ENCODE peak calls at places on chromosomes 3 and 15, in nine cellular contexts. One of them, this sample, is unnamed.

GRCh38 chr15:67361100-67361499 is 106.5 kb downstream of the IQCH start:
- DNase-seq in CD8-positive, alpha-beta T cell: no peak
- DNase-seq in A549: no peak
- DNase-seq in upper lobe of right lung: no peak
- DNase-seq in body of pancreas: no peak
- DNase-seq in psoas muscle: no peak
- DNase-seq in OCI-LY7: no peak
- DNase-seq in sigmoid colon: no peak
- DNase-seq in Peyer's patch: no peak
- DNase-seq in this sample: no peak

GRCh38 chr3:179956416-179956830 is 80.3 kb downstream of the PEX5L start:
- DNase-seq in CD8-positive, alpha-beta T cell: no peak
- DNase-seq in A549: no peak
- DNase-seq in upper lobe of right lung: no peak
- DNase-seq in body of pancreas: no peak
- DNase-seq in psoas muscle: no peak
- DNase-seq in OCI-LY7: peak; percentile 90
- DNase-seq in sigmoid colon: no peak
- DNase-seq in Peyer's patch: no peak
- DNase-seq in this sample: no peak

GRCh38 chr3:18797378-18797777 is 350.9 kb upstream of the KCNH8 start:
- DNase-seq in CD8-positive, alpha-beta T cell: no peak
- DNase-seq in A549: no peak
- DNase-seq in upper lobe of right lung: no peak
- DNase-seq in body of pancreas: no peak
- DNase-seq in psoas muscle: no peak
- DNase-seq in OCI-LY7: no peak
- DNase-seq in sigmoid colon: no peak
- DNase-seq in Peyer's patch: no peak
- DNase-seq in this sample: no peak

GRCh38 chr3:183253961-183254815 is 1.1 kb downstream of the B3GNT5 start:
- DNase-seq in CD8-positive, alpha-beta T cell: no peak
- DNase-seq in A549: peak; percentile 37
- DNase-seq in upper lobe of right lung: peak; percentile 83
- DNase-seq in body of pancreas: peak; percentile 47
- DNase-seq in psoas muscle: peak; percentile 53
- DNase-seq in OCI-LY7: no peak
- DNase-seq in sigmoid colon: peak; percentile 65
- DNase-seq in Peyer's patch: no peak
- DNase-seq in this sample: no peak

GRCh38 chr3:112582242-112582874 is 20.5 kb downstream of the SLC35A5 start:
- DNase-seq in CD8-positive, alpha-beta T cell: peak; percentile 23
- DNase-seq in A549: peak; percentile 77
- DNase-seq in upper lobe of right lung: no peak
- DNase-seq in body of pancreas: no peak
- DNase-seq in psoas muscle: no peak
- DNase-seq in OCI-LY7: peak; percentile 36
- DNase-seq in sigmoid colon: no peak
- DNase-seq in Peyer's patch: no peak
- DNase-seq in this sample: no peak

GRCh38 chr3:194880940-194881925 is 195.6 kb downstream of the FAM43A start:
- DNase-seq in CD8-positive, alpha-beta T cell: no peak
- DNase-seq in A549: no peak
- DNase-seq in upper lobe of right lung: no peak
- DNase-seq in body of pancreas: no peak
- DNase-seq in psoas muscle: no peak
- DNase-seq in OCI-LY7: no peak
- DNase-seq in sigmoid colon: no peak
- DNase-seq in Peyer's patch: no peak
- DNase-seq in this sample: no peak

GRCh38 chr3:29486087-29486486 is 205.2 kb downstream of the RBMS3 start:
- DNase-seq in CD8-positive, alpha-beta T cell: no peak
- DNase-seq in A549: peak; percentile 87
- DNase-seq in upper lobe of right lung: no peak
- DNase-seq in body of pancreas: no peak
- DNase-seq in psoas muscle: no peak
- DNase-seq in OCI-LY7: no peak
- DNase-seq in sigmoid colon: no peak
- DNase-seq in Peyer's patch: no peak
- DNase-seq in this sample: no peak

GRCh38 chr15:80167936-80168335 is 15.1 kb downstream of the FAH start:
- DNase-seq in CD8-positive, alpha-beta T cell: no peak
- DNase-seq in A549: no peak
- DNase-seq in upper lobe of right lung: no peak
- DNase-seq in body of pancreas: no peak
- DNase-seq in psoas muscle: no peak
- DNase-seq in OCI-LY7: no peak
- DNase-seq in sigmoid colon: peak; percentile 26
- DNase-seq in Peyer's patch: no peak
- DNase-seq in this sample: no peak

GRCh38 chr3:158845748-158846350 is 44.0 kb downstream of the MFSD1 start:
- DNase-seq in CD8-positive, alpha-beta T cell: peak; percentile 28
- DNase-seq in A549: peak; percentile 49
- DNase-seq in upper lobe of right lung: no peak
- DNase-seq in body of pancreas: peak; percentile 27
- DNase-seq in psoas muscle: no peak
- DNase-seq in OCI-LY7: peak; percentile 61
- DNase-seq in sigmoid colon: no peak
- DNase-seq in Peyer's patch: no peak
- DNase-seq in this sample: no peak

GRCh38 chr15:90451215-90451850 is 63.3 kb downstream of the IQGAP1 start:
- DNase-seq in CD8-positive, alpha-beta T cell: no peak
- DNase-seq in A549: peak; percentile 9
- DNase-seq in upper lobe of right lung: no peak
- DNase-seq in body of pancreas: no peak
- DNase-seq in psoas muscle: no peak
- DNase-seq in OCI-LY7: no peak
- DNase-seq in sigmoid colon: no peak
- DNase-seq in Peyer's patch: no peak
- DNase-seq in this sample: no peak

GRCh38 chr3:125967156-125967555 is 1.8 kb upstream of the ROPN1B start:
- DNase-seq in CD8-positive, alpha-beta T cell: no peak
- DNase-seq in A549: no peak
- DNase-seq in upper lobe of right lung: no peak
- DNase-seq in body of pancreas: no peak
- DNase-seq in psoas muscle: no peak
- DNase-seq in OCI-LY7: no peak
- DNase-seq in sigmoid colon: no peak
- DNase-seq in Peyer's patch: no peak
- DNase-seq in this sample: no peak

GRCh38 chr3:113436794-113437193 is 4.5 kb downstream of the CFAP44 start:
- DNase-seq in CD8-positive, alpha-beta T cell: no peak
- DNase-seq in A549: no peak
- DNase-seq in upper lobe of right lung: no peak
- DNase-seq in body of pancreas: no peak
- DNase-seq in psoas muscle: no peak
- DNase-seq in OCI-LY7: no peak
- DNase-seq in sigmoid colon: no peak
- DNase-seq in Peyer's patch: no peak
- DNase-seq in this sample: no peak

GRCh38 chr3:25410703-25411102 is 17.4 kb upstream of the RARB start:
- DNase-seq in CD8-positive, alpha-beta T cell: no peak
- DNase-seq in A549: no peak
- DNase-seq in upper lobe of right lung: no peak
- DNase-seq in body of pancreas: no peak
- DNase-seq in psoas muscle: no peak
- DNase-seq in OCI-LY7: no peak
- DNase-seq in sigmoid colon: no peak
- DNase-seq in Peyer's patch: no peak
- DNase-seq in this sample: no peak

GRCh38 chr15:71282086-71282485 is 166.8 kb downstream of the THSD4 start:
- DNase-seq in CD8-positive, alpha-beta T cell: no peak
- DNase-seq in A549: no peak
- DNase-seq in upper lobe of right lung: no peak
- DNase-seq in body of pancreas: no peak
- DNase-seq in psoas muscle: no peak
- DNase-seq in OCI-LY7: no peak
- DNase-seq in sigmoid colon: no peak
- DNase-seq in Peyer's patch: no peak
- DNase-seq in this sample: no peak

GRCh38 chr3:37520802-37521350 is 340.8 kb upstream of the CTDSPL start:
- DNase-seq in CD8-positive, alpha-beta T cell: no peak
- DNase-seq in A549: no peak
- DNase-seq in upper lobe of right lung: no peak
- DNase-seq in body of pancreas: no peak
- DNase-seq in psoas muscle: no peak
- DNase-seq in OCI-LY7: no peak
- DNase-seq in sigmoid colon: no peak
- DNase-seq in Peyer's patch: no peak
- DNase-seq in this sample: no peak

DNA sequence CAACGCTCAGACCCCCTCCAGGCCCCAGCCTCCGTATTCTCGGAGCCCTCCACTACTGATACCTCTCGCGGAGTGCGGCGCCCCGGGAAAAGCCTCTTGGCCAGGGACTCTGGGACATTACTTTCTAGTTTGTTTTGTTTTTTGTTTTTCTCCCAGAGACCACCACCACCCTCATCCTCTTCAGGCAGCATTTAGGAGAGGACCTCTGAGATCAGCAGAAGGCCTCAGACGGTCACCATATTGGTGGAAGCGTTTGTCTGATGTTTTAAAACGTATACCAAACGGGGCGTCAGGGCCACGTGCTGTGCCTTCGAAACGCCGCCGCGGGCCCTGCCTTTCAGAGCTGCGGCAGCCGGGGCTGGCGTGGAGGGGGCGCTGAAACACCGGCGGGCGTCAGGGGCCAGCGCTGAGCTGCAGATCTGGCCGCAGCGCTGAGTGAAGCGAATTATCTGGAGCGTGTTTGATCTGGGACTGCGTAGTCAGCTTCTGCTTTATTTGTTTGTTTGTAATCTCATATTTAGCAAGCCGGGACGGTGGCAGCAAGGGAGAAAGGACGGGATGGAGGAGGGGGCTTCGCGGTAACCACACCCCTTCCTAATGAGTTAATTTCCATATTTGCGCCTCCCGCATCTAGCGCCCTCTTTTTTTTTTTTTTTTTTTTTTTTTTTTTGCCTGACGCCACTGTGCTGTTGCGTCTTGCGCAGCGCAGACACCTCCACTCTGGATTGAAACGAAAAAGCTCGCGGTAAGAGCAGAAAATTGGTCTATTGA is 14.8 kb downstream of the SOX2 start:
- DNase-seq in CD8-positive, alpha-beta T cell: no peak
- DNase-seq in A549: peak; percentile 47
- DNase-seq in upper lobe of right lung: no peak
- DNase-seq in body of pancreas: no peak
- DNase-seq in psoas muscle: no peak
- DNase-seq in OCI-LY7: no peak
- DNase-seq in sigmoid colon: no peak
- DNase-seq in Peyer's patch: no peak
- DNase-seq in this sample: no peak
- TF ChIP-seq CTCF in CD8-positive, alpha-beta T cell: no peak
- TF ChIP-seq CTCF in A549: no peak
- TF ChIP-seq CTCF in upper lobe of right lung: no peak
- TF ChIP-seq CTCF in body of pancreas: no peak
- TF ChIP-seq CTCF in psoas muscle: no peak
- TF ChIP-seq CTCF in OCI-LY7: no peak
- TF ChIP-seq CTCF in sigmoid colon: no peak
- TF ChIP-seq CTCF in Peyer's patch: no peak
- TF ChIP-seq CTCF in this sample: no peak

GRCh38 chr3:44596631-44597030 is 11.9 kb downstream of the ZNF660 start:
- DNase-seq in CD8-positive, alpha-beta T cell: no peak
- DNase-seq in A549: no peak
- DNase-seq in upper lobe of right lung: no peak
- DNase-seq in body of pancreas: no peak
- DNase-seq in psoas muscle: no peak
- DNase-seq in OCI-LY7: no peak
- DNase-seq in sigmoid colon: no peak
- DNase-seq in Peyer's patch: no peak
- DNase-seq in this sample: no peak
- H3K9me3 ChIP-seq in CD8-positive, alpha-beta T cell: peaks cover 7% of the 10 kb centered on the region
- H3K9me3 ChIP-seq in A549: peaks cover 8% of the 10 kb centered on the region
- H3K9me3 ChIP-seq in upper lobe of right lung: peaks cover 20% of the 10 kb centered on the region
- H3K9me3 ChIP-seq in body of pancreas: no peaks in the 10 kb centered on the region
- H3K9me3 ChIP-seq in psoas muscle: peaks cover 38% of the 10 kb centered on the region
- H3K9me3 ChIP-seq in OCI-LY7: no peaks in the 10 kb centered on the region
- H3K9me3 ChIP-seq in sigmoid colon: no peaks in the 10 kb centered on the region
- H3K9me3 ChIP-seq in Peyer's patch: no peaks in the 10 kb centered on the region
- H3K9me3 ChIP-seq in this sample: peaks cover 62% of the 10 kb centered on the region

GRCh38 chr15:63506537-63507035 is 2.2 kb downstream of the USP3 start:
- DNase-seq in CD8-positive, alpha-beta T cell: peak; percentile 26
- DNase-seq in A549: peak; percentile 70
- DNase-seq in upper lobe of right lung: no peak
- DNase-seq in body of pancreas: no peak
- DNase-seq in psoas muscle: no peak
- DNase-seq in OCI-LY7: peak; percentile 36
- DNase-seq in sigmoid colon: no peak
- DNase-seq in Peyer's patch: no peak
- DNase-seq in this sample: no peak
- TF ChIP-seq CTCF in CD8-positive, alpha-beta T cell: no peak
- TF ChIP-seq CTCF in A549: no peak
- TF ChIP-seq CTCF in upper lobe of right lung: no peak
- TF ChIP-seq CTCF in body of pancreas: no peak
- TF ChIP-seq CTCF in psoas muscle: no peak
- TF ChIP-seq CTCF in OCI-LY7: no peak
- TF ChIP-seq CTCF in sigmoid colon: no peak
- TF ChIP-seq CTCF in Peyer's patch: no peak
- TF ChIP-seq CTCF in this sample: no peak

GRCh38 chr3:1591327-1592028 is 498.7 kb downstream of the CNTN6 start:
- DNase-seq in CD8-positive, alpha-beta T cell: no peak
- DNase-seq in A549: no peak
- DNase-seq in upper lobe of right lung: no peak
- DNase-seq in body of pancreas: no peak
- DNase-seq in psoas muscle: no peak
- DNase-seq in OCI-LY7: no peak
- DNase-seq in sigmoid colon: no peak
- DNase-seq in Peyer's patch: no peak
- DNase-seq in this sample: no peak
- H3K9me3 ChIP-seq in CD8-positive, alpha-beta T cell: peaks cover 5% of the 10 kb centered on the region
- H3K9me3 ChIP-seq in A549: peaks cover 3% of the 10 kb centered on the region
- H3K9me3 ChIP-seq in upper lobe of right lung: no peaks in the 10 kb centered on the region
- H3K9me3 ChIP-seq in body of pancreas: no peaks in the 10 kb centered on the region
- H3K9me3 ChIP-seq in psoas muscle: peaks cover 7% of the 10 kb centered on the region
- H3K9me3 ChIP-seq in OCI-LY7: no peaks in the 10 kb centered on the region
- H3K9me3 ChIP-seq in sigmoid colon: no peaks in the 10 kb centered on the region
- H3K9me3 ChIP-seq in Peyer's patch: no peaks in the 10 kb centered on the region
- H3K9me3 ChIP-seq in this sample: peaks cover 26% of the 10 kb centered on the region

GRCh38 chr3:147371771-147372340 is 34.5 kb downstream of the ZIC4 start:
- DNase-seq in CD8-positive, alpha-beta T cell: no peak
- DNase-seq in A549: no peak
- DNase-seq in upper lobe of right lung: no peak
- DNase-seq in body of pancreas: no peak
- DNase-seq in psoas muscle: no peak
- DNase-seq in OCI-LY7: no peak
- DNase-seq in sigmoid colon: no peak
- DNase-seq in Peyer's patch: no peak
- DNase-seq in this sample: no peak
- TF ChIP-seq CTCF in CD8-positive, alpha-beta T cell: no peak
- TF ChIP-seq CTCF in A549: no peak
- TF ChIP-seq CTCF in upper lobe of right lung: no peak
- TF ChIP-seq CTCF in body of pancreas: no peak
- TF ChIP-seq CTCF in psoas muscle: no peak
- TF ChIP-seq CTCF in OCI-LY7: no peak
- TF ChIP-seq CTCF in sigmoid colon: no peak
- TF ChIP-seq CTCF in Peyer's patch: no peak
- TF ChIP-seq CTCF in this sample: no peak

DNA sequence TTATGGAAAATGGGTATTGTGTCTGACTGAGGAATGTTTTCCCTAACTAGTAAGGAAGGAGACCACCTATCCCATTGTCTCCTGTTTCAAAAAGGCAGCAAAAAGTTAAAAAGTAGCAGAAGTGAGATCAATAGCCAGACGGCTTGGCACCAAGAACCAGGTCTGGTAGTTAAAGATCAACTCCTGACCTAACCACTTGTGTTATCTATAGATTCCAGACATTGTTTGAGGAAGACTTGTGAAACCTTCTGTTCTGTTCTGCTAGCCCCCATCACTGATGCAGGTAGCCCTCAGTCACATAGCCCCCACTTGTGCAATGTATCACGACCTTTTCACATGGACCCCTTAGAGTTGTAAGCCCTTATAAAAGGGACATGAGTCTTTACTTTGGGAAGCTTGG is 46.3 kb upstream of the C2CD4B start:
- DNase-seq in CD8-positive, alpha-beta T cell: no peak
- DNase-seq in A549: no peak
- DNase-seq in upper lobe of right lung: no peak
- DNase-seq in body of pancreas: no peak
- DNase-seq in psoas muscle: no peak
- DNase-seq in OCI-LY7: no peak
- DNase-seq in sigmoid colon: no peak
- DNase-seq in Peyer's patch: no peak
- DNase-seq in this sample: no peak
- H3K9me3 ChIP-seq in CD8-positive, alpha-beta T cell: no peaks in the 10 kb centered on the region
- H3K9me3 ChIP-seq in A549: peaks cover 18% of the 10 kb centered on the region
- H3K9me3 ChIP-seq in upper lobe of right lung: peaks cover 1% of the 10 kb centered on the region
- H3K9me3 ChIP-seq in body of pancreas: no peaks in the 10 kb centered on the region
- H3K9me3 ChIP-seq in psoas muscle: no peaks in the 10 kb centered on the region
- H3K9me3 ChIP-seq in OCI-LY7: no peaks in the 10 kb centered on the region
- H3K9me3 ChIP-seq in sigmoid colon: no peaks in the 10 kb centered on the region
- H3K9me3 ChIP-seq in Peyer's patch: no peaks in the 10 kb centered on the region
- H3K9me3 ChIP-seq in this sample: peaks cover 9% of the 10 kb centered on the region

This sample was measured in thoracic aorta.